ENCODE peak calls at places on chromosomes 13 and 19, in nine cellular contexts. One of them, this sample, is unnamed.
A peak's percentile ranks its signal among the peaks of the same experiment; 100 is the strongest.

GRCh38 chr19:4327252-4327876 is 11.3 kb downstream of the STAP2 start:
- DNase-seq in PC-3: no peak
- DNase-seq in neural progenitor cell: peak; percentile 94
- DNase-seq in HCT116: no peak
- DNase-seq in GM23248: peak; percentile 73
- DNase-seq in SK-N-SH: peak; percentile 93
- DNase-seq in hepatocyte: peak; percentile 81
- DNase-seq in MM.1S: peak; percentile 13
- DNase-seq in OCI-LY7: peak; percentile 38
- DNase-seq in this sample: peak; percentile 99

GRCh38 chr19:37218592-37218935 is 550 bp downstream of the ZNF383 start:
- DNase-seq in SK-N-SH: peak; percentile 14
- DNase-seq in GM23248: peak; percentile 79
- DNase-seq in OCI-LY7: no peak
- DNase-seq in MM.1S: no peak
- DNase-seq in PC-3: no peak
- DNase-seq in hepatocyte: no peak
- DNase-seq in neural progenitor cell: no peak
- DNase-seq in HCT116: no peak
- DNase-seq in this sample: no peak

GRCh38 chr19:42185281-42185680 is 32.2 kb downstream of the DEDD2 start:
- DNase-seq in MM.1S: peak; percentile 77
- DNase-seq in OCI-LY7: peak; percentile 70
- DNase-seq in hepatocyte: no peak
- DNase-seq in neural progenitor cell: no peak
- DNase-seq in HCT116: no peak
- DNase-seq in SK-N-SH: no peak
- DNase-seq in PC-3: no peak
- DNase-seq in GM23248: peak; percentile 25
- DNase-seq in this sample: no peak

GRCh38 chr13:24097064-24097463 is 63.5 kb upstream of the SPATA13 start:
- DNase-seq in GM23248: peak; percentile 92
- DNase-seq in OCI-LY7: no peak
- DNase-seq in hepatocyte: no peak
- DNase-seq in MM.1S: no peak
- DNase-seq in SK-N-SH: no peak
- DNase-seq in HCT116: no peak
- DNase-seq in PC-3: peak; percentile 19
- DNase-seq in neural progenitor cell: no peak
- DNase-seq in this sample: no peak

GRCh38 chr19:38657633-38658222 is 10.3 kb downstream of the ACTN4 start:
- DNase-seq in OCI-LY7: no peak
- DNase-seq in MM.1S: no peak
- DNase-seq in hepatocyte: peak; percentile 51
- DNase-seq in HCT116: peak; percentile 71
- DNase-seq in GM23248: peak; percentile 98
- DNase-seq in SK-N-SH: no peak
- DNase-seq in PC-3: peak; percentile 94
- DNase-seq in neural progenitor cell: peak; percentile 43
- DNase-seq in this sample: peak; percentile 63

GRCh38 chr13:35956074-35956473 is 175.1 kb downstream of the DCLK1 start:
- DNase-seq in GM23248: no peak
- DNase-seq in PC-3: no peak
- DNase-seq in MM.1S: no peak
- DNase-seq in neural progenitor cell: no peak
- DNase-seq in hepatocyte: no peak
- DNase-seq in SK-N-SH: no peak
- DNase-seq in OCI-LY7: no peak
- DNase-seq in HCT116: no peak
- DNase-seq in this sample: no peak

GRCh38 chr13:99496322-99497142 is 4.7 kb upstream of the TM9SF2 start:
- DNase-seq in neural progenitor cell: no peak
- DNase-seq in GM23248: peak; percentile 85
- DNase-seq in hepatocyte: no peak
- DNase-seq in PC-3: no peak
- DNase-seq in SK-N-SH: no peak
- DNase-seq in HCT116: peak; percentile 36
- DNase-seq in MM.1S: peak; percentile 85
- DNase-seq in OCI-LY7: no peak
- DNase-seq in this sample: peak; percentile 67

GRCh38 chr19:10230155-10230903 is 802 bp downstream of the S1PR2 start:
- DNase-seq in neural progenitor cell: peak; percentile 84
- DNase-seq in SK-N-SH: peak; percentile 83
- DNase-seq in OCI-LY7: no peak
- DNase-seq in PC-3: no peak
- DNase-seq in hepatocyte: peak; percentile 67
- DNase-seq in MM.1S: no peak
- DNase-seq in GM23248: peak; percentile 68
- DNase-seq in HCT116: no peak
- DNase-seq in this sample: peak; percentile 87

GRCh38 chr13:40536443-40537113 is 129.9 kb downstream of the FOXO1 start:
- DNase-seq in OCI-LY7: peak; percentile 25
- DNase-seq in PC-3: peak; percentile 12
- DNase-seq in neural progenitor cell: no peak
- DNase-seq in hepatocyte: peak; percentile 74
- DNase-seq in MM.1S: no peak
- DNase-seq in GM23248: no peak
- DNase-seq in HCT116: no peak
- DNase-seq in SK-N-SH: no peak
- DNase-seq in this sample: no peak

GRCh38 chr13:93254775-93255174 is 28.2 kb downstream of the GPC6 start:
- DNase-seq in MM.1S: no peak
- DNase-seq in GM23248: no peak
- DNase-seq in neural progenitor cell: no peak
- DNase-seq in HCT116: no peak
- DNase-seq in hepatocyte: no peak
- DNase-seq in OCI-LY7: no peak
- DNase-seq in SK-N-SH: no peak
- DNase-seq in PC-3: no peak
- DNase-seq in this sample: no peak

GRCh38 chr19:37948362-37948761 is 41.4 kb downstream of the SIPA1L3 start:
- DNase-seq in MM.1S: no peak
- DNase-seq in GM23248: no peak
- DNase-seq in HCT116: no peak
- DNase-seq in SK-N-SH: no peak
- DNase-seq in hepatocyte: no peak
- DNase-seq in neural progenitor cell: no peak
- DNase-seq in PC-3: no peak
- DNase-seq in OCI-LY7: no peak
- DNase-seq in this sample: no peak

GRCh38 chr19:58406818-58407657 is 1.4 kb upstream of the ZNF584 start:
- DNase-seq in OCI-LY7: peak; percentile 32
- DNase-seq in HCT116: no peak
- DNase-seq in hepatocyte: peak; percentile 26
- DNase-seq in SK-N-SH: no peak
- DNase-seq in PC-3: no peak
- DNase-seq in GM23248: peak; percentile 55
- DNase-seq in neural progenitor cell: peak; percentile 45
- DNase-seq in MM.1S: no peak
- DNase-seq in this sample: peak; percentile 52

GRCh38 chr13:30153871-30154426 is 153.4 kb downstream of the KATNAL1 start:
- DNase-seq in HCT116: no peak
- DNase-seq in GM23248: peak; percentile 58
- DNase-seq in MM.1S: no peak
- DNase-seq in OCI-LY7: no peak
- DNase-seq in neural progenitor cell: peak; percentile 61
- DNase-seq in hepatocyte: peak; percentile 43
- DNase-seq in SK-N-SH: no peak
- DNase-seq in PC-3: no peak
- DNase-seq in this sample: peak; percentile 55

GRCh38 chr19:5913739-5914357 is at the start of gene CAPS:
- DNase-seq in SK-N-SH: no peak
- DNase-seq in PC-3: peak; percentile 97
- DNase-seq in GM23248: peak; percentile 88
- DNase-seq in OCI-LY7: no peak
- DNase-seq in neural progenitor cell: no peak
- DNase-seq in HCT116: no peak
- DNase-seq in MM.1S: no peak
- DNase-seq in hepatocyte: no peak
- DNase-seq in this sample: no peak

GRCh38 chr19:4229179-4229931 is at the start of gene EBI3:
- DNase-seq in GM23248: peak; percentile 45
- DNase-seq in SK-N-SH: no peak
- DNase-seq in PC-3: no peak
- DNase-seq in MM.1S: no peak
- DNase-seq in neural progenitor cell: no peak
- DNase-seq in OCI-LY7: no peak
- DNase-seq in hepatocyte: peak; percentile 74
- DNase-seq in HCT116: no peak
- DNase-seq in this sample: peak; percentile 37

GRCh38 chr19:38401148-38401547 is 1.7 kb upstream of the FAM98C start:
- DNase-seq in MM.1S: no peak
- DNase-seq in GM23248: peak; percentile 60
- DNase-seq in hepatocyte: no peak
- DNase-seq in neural progenitor cell: no peak
- DNase-seq in OCI-LY7: no peak
- DNase-seq in PC-3: peak; percentile 58
- DNase-seq in HCT116: no peak
- DNase-seq in SK-N-SH: no peak
- DNase-seq in this sample: peak; percentile 20

GRCh38 chr13:27765650-27766049 is 26.6 kb upstream of the GSX1 start:
- DNase-seq in SK-N-SH: no peak
- DNase-seq in OCI-LY7: no peak
- DNase-seq in GM23248: no peak
- DNase-seq in MM.1S: no peak
- DNase-seq in neural progenitor cell: no peak
- DNase-seq in PC-3: no peak
- DNase-seq in hepatocyte: no peak
- DNase-seq in HCT116: no peak
- DNase-seq in this sample: peak; percentile 40

GRCh38 chr13:29435125-29435911 is 160.2 kb downstream of the SLC7A1 start:
- DNase-seq in SK-N-SH: peak; percentile 20
- DNase-seq in hepatocyte: peak; percentile 63
- DNase-seq in neural progenitor cell: no peak
- DNase-seq in HCT116: no peak
- DNase-seq in PC-3: peak; percentile 16
- DNase-seq in MM.1S: no peak
- DNase-seq in OCI-LY7: no peak
- DNase-seq in GM23248: peak; percentile 94
- DNase-seq in this sample: no peak

GRCh38 chr13:34156841-34157365 is 339.0 kb downstream of the RFC3 start:
- DNase-seq in MM.1S: no peak
- DNase-seq in hepatocyte: peak; percentile 93
- DNase-seq in neural progenitor cell: no peak
- DNase-seq in PC-3: peak; percentile 96
- DNase-seq in GM23248: peak; percentile 98
- DNase-seq in SK-N-SH: no peak
- DNase-seq in HCT116: peak; percentile 92
- DNase-seq in OCI-LY7: no peak
- DNase-seq in this sample: no peak

GRCh38 chr19:23305555-23305954 is 55.4 kb upstream of the ZNF724 start:
- DNase-seq in hepatocyte: no peak
- DNase-seq in SK-N-SH: peak; percentile 15
- DNase-seq in OCI-LY7: peak; percentile 63
- DNase-seq in PC-3: no peak
- DNase-seq in HCT116: no peak
- DNase-seq in GM23248: no peak
- DNase-seq in neural progenitor cell: no peak
- DNase-seq in MM.1S: no peak
- DNase-seq in this sample: peak; percentile 23

DNA sequence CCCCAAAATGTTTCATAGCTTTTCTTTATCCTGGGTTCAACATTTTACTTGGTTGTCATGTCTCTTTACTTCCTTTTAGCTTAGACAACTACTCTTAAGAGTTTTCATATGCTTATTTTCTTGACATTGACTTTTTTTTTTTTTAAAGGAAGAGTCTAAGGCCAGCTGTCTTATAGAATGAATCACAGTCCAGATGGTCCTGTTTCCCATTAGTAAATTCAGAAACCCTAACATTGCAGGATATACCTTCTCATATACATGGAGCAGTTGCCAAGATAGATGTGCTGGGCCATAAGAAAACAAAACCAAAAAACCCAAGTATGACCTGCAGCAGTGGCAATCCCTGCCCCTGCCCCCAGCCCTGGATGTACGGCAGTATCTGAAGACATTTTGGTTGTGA is 72.8 kb downstream of the COG3 start:
- DNase-seq in GM23248: peak; percentile 5
- DNase-seq in MM.1S: no peak
- DNase-seq in PC-3: no peak
- DNase-seq in HCT116: no peak
- DNase-seq in SK-N-SH: no peak
- DNase-seq in hepatocyte: no peak
- DNase-seq in OCI-LY7: no peak
- DNase-seq in neural progenitor cell: no peak
- DNase-seq in this sample: no peak
- TF ChIP-seq EZH2phosphoT487 in GM23248: no peak
- TF ChIP-seq EZH2phosphoT487 in MM.1S: no peak
- TF ChIP-seq EZH2phosphoT487 in PC-3: no peak
- TF ChIP-seq EZH2phosphoT487 in HCT116: no peak
- TF ChIP-seq EZH2phosphoT487 in SK-N-SH: no peak
- TF ChIP-seq EZH2phosphoT487 in hepatocyte: no peak
- TF ChIP-seq EZH2phosphoT487 in OCI-LY7: no peak
- TF ChIP-seq EZH2phosphoT487 in neural progenitor cell: no peak
- TF ChIP-seq EZH2phosphoT487 in this sample: no peak

GRCh38 chr13:111493468-111493867 is 173.0 kb downstream of the TEX29 start:
- DNase-seq in MM.1S: no peak
- DNase-seq in HCT116: no peak
- DNase-seq in neural progenitor cell: no peak
- DNase-seq in SK-N-SH: no peak
- DNase-seq in GM23248: no peak
- DNase-seq in hepatocyte: no peak
- DNase-seq in OCI-LY7: no peak
- DNase-seq in PC-3: no peak
- DNase-seq in this sample: no peak
- TF ChIP-seq EZH2phosphoT487 in MM.1S: no peak
- TF ChIP-seq EZH2phosphoT487 in HCT116: no peak
- TF ChIP-seq EZH2phosphoT487 in neural progenitor cell: no peak
- TF ChIP-seq EZH2phosphoT487 in SK-N-SH: no peak
- TF ChIP-seq EZH2phosphoT487 in GM23248: no peak
- TF ChIP-seq EZH2phosphoT487 in hepatocyte: no peak
- TF ChIP-seq EZH2phosphoT487 in OCI-LY7: no peak
- TF ChIP-seq EZH2phosphoT487 in PC-3: no peak
- TF ChIP-seq EZH2phosphoT487 in this sample: no peak

GRCh38 chr13:112892759-112893569 is 76.0 kb upstream of the MCF2L start:
- DNase-seq in PC-3: no peak
- DNase-seq in hepatocyte: peak; percentile 79
- DNase-seq in HCT116: no peak
- DNase-seq in neural progenitor cell: peak; percentile 46
- DNase-seq in MM.1S: no peak
- DNase-seq in GM23248: no peak
- DNase-seq in OCI-LY7: no peak
- DNase-seq in SK-N-SH: no peak
- DNase-seq in this sample: no peak
- TF ChIP-seq EZH2phosphoT487 in PC-3: no peak
- TF ChIP-seq EZH2phosphoT487 in hepatocyte: no peak
- TF ChIP-seq EZH2phosphoT487 in HCT116: no peak
- TF ChIP-seq EZH2phosphoT487 in neural progenitor cell: no peak
- TF ChIP-seq EZH2phosphoT487 in MM.1S: no peak
- TF ChIP-seq EZH2phosphoT487 in GM23248: no peak
- TF ChIP-seq EZH2phosphoT487 in OCI-LY7: no peak
- TF ChIP-seq EZH2phosphoT487 in SK-N-SH: no peak
- TF ChIP-seq EZH2phosphoT487 in this sample: no peak

DNA sequence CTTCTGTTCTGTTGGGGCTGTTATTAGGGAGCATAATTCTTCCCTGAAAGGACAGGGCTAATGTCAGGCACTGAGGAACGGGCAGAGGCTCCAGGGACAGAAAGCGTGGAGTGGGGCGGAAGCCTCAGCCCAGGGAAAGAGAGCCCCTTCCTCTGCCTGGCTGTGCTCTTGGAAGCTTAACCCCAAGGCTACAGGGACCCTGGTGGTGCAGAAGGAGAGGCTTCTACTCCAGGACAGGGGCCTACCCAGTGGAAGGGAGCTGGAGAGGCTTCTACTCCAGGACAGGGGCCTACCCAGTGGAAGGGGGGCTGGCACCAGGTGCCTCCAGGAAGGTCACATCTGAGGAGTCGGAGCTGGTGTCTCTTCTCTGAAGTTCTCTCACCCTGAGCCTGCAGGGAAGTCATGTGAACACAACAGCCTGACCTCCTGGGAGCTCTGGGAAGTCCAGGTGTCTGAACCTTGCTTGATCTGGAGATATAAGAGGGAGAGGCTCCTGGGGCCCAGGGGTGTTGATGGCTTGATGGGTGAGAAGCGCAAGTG is 159.5 kb upstream of the SOX1 start:
- DNase-seq in OCI-LY7: no peak
- DNase-seq in HCT116: no peak
- DNase-seq in neural progenitor cell: no peak
- DNase-seq in MM.1S: no peak
- DNase-seq in PC-3: no peak
- DNase-seq in SK-N-SH: no peak
- DNase-seq in GM23248: no peak
- DNase-seq in hepatocyte: no peak
- DNase-seq in this sample: no peak
- TF ChIP-seq EZH2phosphoT487 in OCI-LY7: no peak
- TF ChIP-seq EZH2phosphoT487 in HCT116: no peak
- TF ChIP-seq EZH2phosphoT487 in neural progenitor cell: no peak
- TF ChIP-seq EZH2phosphoT487 in MM.1S: no peak
- TF ChIP-seq EZH2phosphoT487 in PC-3: no peak
- TF ChIP-seq EZH2phosphoT487 in SK-N-SH: no peak
- TF ChIP-seq EZH2phosphoT487 in GM23248: no peak
- TF ChIP-seq EZH2phosphoT487 in hepatocyte: no peak
- TF ChIP-seq EZH2phosphoT487 in this sample: no peak